ENCODE peak calls at places on chromosomes 1 and 21, in nine cellular contexts. V is left cardiac atrium; L is activated CD4-positive, alpha-beta T cell treated with anti-CD3 and anti-CD28 coated beads for 24 hours; Z is activated B cell treated with CpG ODN at 0.5 μM for 24 hours; B is AG04449; M is HCEC 1CT; F is HFF-Myc; A is RCC 7860; N is T follicular helper cell. G is an unnamed sample.

GRCh38 chr1:84442256-84442655 is 36.8 kb upstream of the RPF1 start:
- DNase-seq in M (peak), F (peak), A (peak), B (peak), V (no peak), L (no peak), Z (no peak), N (no peak), G (peak)

GRCh38 chr1:155976913-155977606 is 1.3 kb downstream of the ARHGEF2 start:
- DNase-seq in B (no peak), F (no peak), L (no peak), A (no peak), N (no peak), Z (no peak), M (no peak), V (no peak), G (no peak)

GRCh38 chr1:109718495-109718894 is 6.4 kb downstream of the GSTM5 start:
- DNase-seq in M (peak), F (no peak), N (no peak), A (peak), V (no peak), L (no peak), Z (no peak), B (no peak), G (peak)

GRCh38 chr1:172108494-172108893 is 267.2 kb downstream of the DNM3 start:
- DNase-seq in B (no peak), A (no peak), M (peak), L (no peak), V (no peak), Z (no peak), F (no peak), N (no peak), G (peak)

GRCh38 chr1:85734961-85735360 is 26.7 kb upstream of the ZNHIT6 start:
- DNase-seq in B (no peak), Z (no peak), F (no peak), M (no peak), A (peak), L (no peak), N (no peak), V (no peak), G (no peak)

GRCh38 chr1:1794999-1795398 is 16.7 kb upstream of the NADK start:
- DNase-seq in Z (no peak), M (no peak), V (no peak), F (no peak), B (no peak), L (no peak), N (no peak), A (no peak), G (no peak)

GRCh38 chr1:43743206-43743605 is 35.9 kb downstream of the ST3GAL3 start:
- DNase-seq in A (no peak), V (peak), M (no peak), Z (no peak), N (no peak), B (no peak), F (no peak), L (no peak), G (no peak)

GRCh38 chr21:38126677-38127271 is 130.0 kb upstream of the KCNJ15 start:
- DNase-seq in M (peak), Z (no peak), L (peak), B (no peak), A (peak), V (peak), F (no peak), N (peak), G (peak)

GRCh38 chr1:4315202-4315601 is 339.2 kb upstream of the AJAP1 start:
- DNase-seq in Z (no peak), M (no peak), A (no peak), V (no peak), L (no peak), N (no peak), B (no peak), F (no peak), G (no peak)

GRCh38 chr1:44554706-44555105 is 119.6 kb downstream of the TMEM53 start:
- DNase-seq in L (no peak), Z (no peak), F (no peak), B (no peak), N (no peak), M (no peak), V (no peak), A (no peak), G (no peak)

GRCh38 chr1:41713557-41714327 is 205.0 kb downstream of the HIVEP3 start:
- DNase-seq in M (peak), A (peak), F (peak), B (no peak), N (no peak), Z (peak), V (no peak), L (no peak), G (peak)

GRCh38 chr1:246537441-246537840 is 28.6 kb downstream of the TFB2M start:
- DNase-seq in V (no peak), A (no peak), N (no peak), L (no peak), B (no peak), Z (no peak), M (no peak), F (no peak), G (no peak)

GRCh38 chr1:236888903-236889302 is 93.8 kb downstream of the MTR start:
- DNase-seq in B (no peak), A (no peak), F (no peak), Z (no peak), V (peak), L (no peak), M (no peak), N (no peak), G (no peak)

GRCh38 chr21:17359781-17360180 is 153.1 kb upstream of the CXADR start:
- DNase-seq in Z (no peak), A (no peak), F (no peak), B (no peak), L (no peak), M (no peak), N (no peak), V (no peak), G (no peak)

GRCh38 chr1:156140879-156141707 is 12.3 kb upstream of the SEMA4A start:
- DNase-seq in B (no peak), M (no peak), A (no peak), N (no peak), V (no peak), F (no peak), Z (no peak), L (no peak), G (peak)

GRCh38 chr1:18217398-18218043 is 109.9 kb downstream of the IGSF21 start:
- DNase-seq in M (no peak), L (no peak), Z (no peak), F (no peak), B (no peak), A (peak), N (no peak), V (no peak), G (peak)